ENCODE peak calls at places on chromosomes 6 and 20, in eight cellular contexts. T is PC-3; W is prostate gland; H is esophagus squamous epithelium; E is endothelial cell of umbilical vein; X is CD8-positive, alpha-beta T cell; K is endodermal cell; F is AG09309. B is an unnamed sample.

GRCh38 chr6:8983202-8983688 is 547.9 kb upstream of the SLC35B3 start:
- DNase-seq in T (peak), W (peak), H (no peak), E (peak), X (peak), K (peak), F (peak), B (no peak)

GRCh38 chr20:52103911-52104545 is 87.6 kb downstream of the ZFP64 start:
- DNase-seq in T (no peak), W (no peak), H (no peak), E (peak), X (no peak), K (peak), F (no peak), B (no peak)

GRCh38 chr6:122995930-122996796 is at the start of gene CLVS2:
- DNase-seq in T (no peak), W (peak), H (no peak), E (no peak), X (no peak), K (peak), F (no peak), B (no peak)

GRCh38 chr6:128600397-128600951 is 80.1 kb upstream of the PTPRK start:
- DNase-seq in T (peak), W (no peak), H (no peak), E (peak), X (no peak), K (no peak), F (peak), B (peak)

GRCh38 chr6:38508286-38508685 is 131.4 kb downstream of the BTBD9 start:
- DNase-seq in T (no peak), W (no peak), H (no peak), E (no peak), X (no peak), K (no peak), F (no peak), B (no peak)

GRCh38 chr6:170067923-170068360 is 222.9 kb downstream of the DLL1 start:
- DNase-seq in T (no peak), W (no peak), H (no peak), E (no peak), X (no peak), K (peak), F (no peak), B (no peak)

GRCh38 chr6:8888468-8888867 is 453.1 kb upstream of the SLC35B3 start:
- DNase-seq in T (peak), W (no peak), H (no peak), E (no peak), X (no peak), K (no peak), F (no peak), B (no peak)

GRCh38 chr6:134631398-134631924 is 313.5 kb upstream of the SGK1 start:
- DNase-seq in T (no peak), W (no peak), H (no peak), E (no peak), X (no peak), K (no peak), F (no peak), B (no peak)

GRCh38 chr6:154156135-154156948 is 117.3 kb downstream of the OPRM1 start:
- DNase-seq in T (peak), W (peak), H (no peak), E (peak), X (peak), K (peak), F (no peak), B (no peak)

GRCh38 chr20:18288748-18289705 is 700 bp downstream of the ZNF133 start:
- DNase-seq in T (no peak), W (peak), H (no peak), E (no peak), X (no peak), K (peak), F (no peak), B (no peak)

GRCh38 chr6:8085053-8085511 is 17.3 kb downstream of the EEF1E1 start:
- DNase-seq in T (peak), W (no peak), H (no peak), E (peak), X (no peak), K (peak), F (peak), B (peak)

GRCh38 chr6:18431581-18431980 is 44.4 kb downstream of the RNF144B start:
- DNase-seq in T (no peak), W (peak), H (no peak), E (no peak), X (no peak), K (no peak), F (no peak), B (no peak)

GRCh38 chr6:129704708-129705107 is 5.3 kb downstream of the ARHGAP18 start:
- DNase-seq in T (no peak), W (no peak), H (no peak), E (no peak), X (no peak), K (no peak), F (no peak), B (no peak)

GRCh38 chr20:10502098-10502526 is 67.0 kb downstream of the SLX4IP start:
- DNase-seq in T (no peak), W (no peak), H (no peak), E (no peak), X (no peak), K (no peak), F (no peak), B (no peak)

GRCh38 chr6:152176219-152176745 is 368.8 kb downstream of the ESR1 start:
- DNase-seq in T (no peak), W (no peak), H (no peak), E (no peak), X (no peak), K (no peak), F (no peak), B (no peak)

GRCh38 chr6:95577317-95578105 is at the start of gene MANEA:
- DNase-seq in T (peak), W (peak), H (peak), E (peak), X (peak), K (peak), F (peak), B (peak)
- TF ChIP-seq CTCF in T (no peak), W (no peak), H (no peak), E (peak), X (no peak), K (no peak), F (no peak), B (no peak)

GRCh38 chr6:42929088-42929927 is at the start of gene CNPY3:
- DNase-seq in T (peak), W (peak), H (peak), E (peak), X (peak), K (peak), F (peak), B (peak)
- TF ChIP-seq CTCF in T (no peak), W (peak), H (no peak), E (peak), X (no peak), K (no peak), F (no peak), B (no peak)

GRCh38 chr20:33259371-33259770 is 23.6 kb downstream of the BPIFA1 start:
- DNase-seq in T (no peak), W (no peak), H (no peak), E (no peak), X (no peak), K (peak), F (no peak), B (no peak)

GRCh38 chr20:33257237-33257636 is 21.4 kb downstream of the BPIFA1 start:
- DNase-seq in T (no peak), W (no peak), H (no peak), E (no peak), X (no peak), K (peak), F (no peak), B (no peak)

GRCh38 chr20:33262658-33263065 is 20.4 kb upstream of the BPIFB1 start:
- DNase-seq in T (peak), W (no peak), H (no peak), E (peak), X (no peak), K (peak), F (no peak), B (no peak)

GRCh38 chr20:33263784-33264183 is 19.2 kb upstream of the BPIFB1 start:
- DNase-seq in T (no peak), W (no peak), H (no peak), E (no peak), X (no peak), K (peak), F (no peak), B (no peak)

GRCh38 chr20:33261465-33261864 is 21.5 kb upstream of the BPIFB1 start:
- DNase-seq in T (no peak), W (no peak), H (no peak), E (no peak), X (no peak), K (peak), F (no peak), B (no peak)
- TF ChIP-seq CTCF in T (no peak), W (no peak), H (no peak), E (no peak), X (no peak), K (no peak), F (no peak), B (no peak)

GRCh38 chr6:79240509-79240908 is 6.0 kb upstream of the HMGN3 start:
- DNase-seq in T (no peak), W (no peak), H (no peak), E (peak), X (no peak), K (no peak), F (no peak), B (no peak)
- TF ChIP-seq CTCF in T (no peak), W (no peak), H (no peak), E (no peak), X (no peak), K (no peak), F (no peak), B (no peak)